ENCODE peak calls at places on chromosomes 16 and 17, in six cellular contexts. I, G, F, T, V and O are unnamed samples.

GRCh38 chr17:37744961-37745800 is at the start of gene HNF1B:
- DNase-seq in I (no peak), G (no peak), F (no peak), T (peak; percentile 60), V (no peak), O (no peak)

GRCh38 chr16:8863594-8864424 is 5.0 kb downstream of the CARHSP1 start:
- DNase-seq in I (no peak), G (no peak), F (peak; percentile 54), T (peak; percentile 45), V (no peak), O (no peak)

GRCh38 chr16:8782673-8783072 is 14.8 kb downstream of the TMEM186 start:
- DNase-seq in I (no peak), G (no peak), F (no peak), T (no peak), V (no peak), O (no peak)

GRCh38 chr16:57890752-57891111 is 80.2 kb downstream of the CNGB1 start:
- DNase-seq in I (no peak), G (no peak), F (no peak), T (no peak), V (no peak), O (no peak)

GRCh38 chr16:84829168-84829965 is 9.6 kb downstream of the CRISPLD2 start:
- DNase-seq in I (peak; percentile 93), G (peak; percentile 79), F (no peak), T (no peak), V (peak; percentile 80), O (no peak)

GRCh38 chr17:8609910-8610309 is 20.6 kb downstream of the MYH10 start:
- DNase-seq in I (no peak), G (no peak), F (no peak), T (no peak), V (no peak), O (no peak)

GRCh38 chr16:72092832-72093447 is 480 bp downstream of the TXNL4B start:
- DNase-seq in I (peak; percentile 73), G (peak; percentile 34), F (no peak), T (no peak), V (peak; percentile 50), O (no peak)

GRCh38 chr17:360141-360705 is 7.6 kb upstream of the RPH3AL start:
- DNase-seq in I (no peak), G (no peak), F (no peak), T (no peak), V (no peak), O (no peak)

GRCh38 chr16:66502020-66502913 is 47.7 kb downstream of the TK2 start:
- DNase-seq in I (no peak), G (no peak), F (peak; percentile 53), T (no peak), V (no peak), O (no peak)

GRCh38 chr16:23509441-23509754 is 896 bp downstream of the GGA2 start:
- DNase-seq in I (no peak), G (no peak), F (no peak), T (no peak), V (no peak), O (no peak)

GRCh38 chr16:11042205-11042604 is 97.8 kb downstream of the CLEC16A start:
- DNase-seq in I (no peak), G (no peak), F (no peak), T (no peak), V (no peak), O (no peak)

DNA sequence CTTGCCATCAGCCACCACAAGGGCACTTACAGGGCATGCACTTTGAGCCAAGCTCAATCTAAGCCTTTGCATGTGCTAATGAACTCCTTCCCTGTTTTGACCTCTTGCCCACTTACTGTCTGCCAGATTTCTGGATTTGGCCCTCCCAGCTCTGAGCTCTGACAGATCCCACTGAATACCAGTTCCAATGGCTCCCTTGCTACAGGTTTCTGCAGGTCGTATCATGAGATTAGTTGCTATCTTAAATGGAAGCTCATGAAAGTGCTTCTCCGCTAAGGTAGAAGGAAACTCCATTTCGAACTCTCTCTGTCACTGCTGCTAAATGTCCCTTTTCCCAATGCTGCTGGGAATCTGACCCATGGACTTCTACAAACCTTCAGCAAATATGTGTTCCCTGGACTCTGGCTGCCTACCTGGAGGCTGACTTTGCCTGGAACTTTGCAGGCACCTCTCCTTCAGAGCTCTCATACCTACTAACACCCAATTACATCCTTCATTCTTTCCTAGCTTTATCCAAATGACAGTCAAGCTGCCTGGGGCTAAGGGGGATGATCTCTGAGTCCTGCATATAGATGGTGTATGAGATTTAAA is 23.5 kb upstream of the TOB1 start:
- DNase-seq in I (no peak), G (no peak), F (no peak), T (no peak), V (no peak), O (no peak)
- TF ChIP-seq CTCF in I (no peak), G (no peak), F (no peak), T (no peak), V (no peak), O (no peak)

DNA sequence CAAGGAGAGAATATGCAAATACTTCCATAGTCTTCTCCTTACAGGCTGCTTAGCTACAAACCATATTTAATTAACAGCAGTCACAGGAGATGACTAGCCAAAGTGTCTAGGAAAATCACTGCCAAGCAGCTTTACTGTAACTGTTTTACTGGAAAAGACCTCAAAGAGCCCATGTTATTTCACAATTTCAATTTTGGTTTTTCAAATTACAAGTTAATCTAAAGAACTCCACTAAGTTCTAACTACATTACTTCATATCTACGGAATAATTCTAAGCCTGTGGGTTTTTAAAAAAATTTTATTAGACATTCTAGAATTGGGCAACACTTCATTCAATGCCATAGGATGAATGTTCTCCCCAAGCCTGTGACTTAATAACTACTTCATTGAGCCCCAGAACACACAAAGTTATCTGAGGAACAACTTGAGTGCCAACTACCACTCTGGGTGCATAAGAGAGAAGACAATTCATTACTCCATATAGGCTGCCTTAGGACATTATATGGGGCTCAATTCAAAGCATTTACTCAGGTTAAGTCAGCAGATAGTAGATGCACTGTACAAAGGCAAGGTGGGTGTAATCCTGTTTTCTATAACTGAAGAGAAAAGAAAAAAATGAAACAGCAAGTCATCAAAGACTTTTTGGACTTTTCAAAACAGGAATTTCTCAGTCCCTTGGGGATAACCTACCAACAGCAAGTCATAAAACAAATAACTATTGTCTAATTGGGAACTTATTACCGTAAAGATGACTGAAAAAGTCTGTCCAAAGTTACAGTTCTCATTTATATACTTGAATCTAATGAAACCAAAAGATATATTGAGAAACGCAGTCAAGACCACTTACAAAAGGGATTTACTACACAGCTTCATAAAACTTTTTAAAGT is 33.0 kb downstream of the STAT3 start:
- DNase-seq in I (peak; percentile 49), G (no peak), F (no peak), T (no peak), V (no peak), O (no peak)
- TF ChIP-seq CTCF in I (no peak), G (no peak), F (no peak), T (no peak), V (no peak), O (no peak)

DNA sequence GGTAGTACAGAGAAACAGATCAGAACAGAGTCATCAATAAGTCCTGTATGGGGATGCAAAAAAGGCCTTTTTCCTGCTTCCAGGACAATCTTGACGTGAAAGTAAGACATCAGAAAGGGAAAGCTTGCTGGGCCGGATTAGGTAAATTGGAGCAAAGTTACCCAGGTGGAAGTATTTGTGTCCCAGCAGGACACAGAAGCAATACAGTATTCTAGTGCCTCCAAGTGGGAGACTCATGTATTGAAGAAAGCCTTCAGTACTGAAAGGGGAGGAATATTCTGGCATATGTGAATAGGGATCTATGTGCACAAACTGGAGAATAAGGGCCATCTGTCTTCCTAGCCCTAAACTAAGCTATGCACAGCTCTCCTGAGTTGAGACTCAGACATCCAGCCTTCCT is 327.2 kb upstream of the CDH8 start:
- DNase-seq in I (no peak), G (no peak), F (no peak), T (no peak), V (no peak), O (no peak)
- TF ChIP-seq CTCF in I (no peak), G (no peak), F (no peak), T (peak; percentile 24), V (no peak), O (no peak)

DNA sequence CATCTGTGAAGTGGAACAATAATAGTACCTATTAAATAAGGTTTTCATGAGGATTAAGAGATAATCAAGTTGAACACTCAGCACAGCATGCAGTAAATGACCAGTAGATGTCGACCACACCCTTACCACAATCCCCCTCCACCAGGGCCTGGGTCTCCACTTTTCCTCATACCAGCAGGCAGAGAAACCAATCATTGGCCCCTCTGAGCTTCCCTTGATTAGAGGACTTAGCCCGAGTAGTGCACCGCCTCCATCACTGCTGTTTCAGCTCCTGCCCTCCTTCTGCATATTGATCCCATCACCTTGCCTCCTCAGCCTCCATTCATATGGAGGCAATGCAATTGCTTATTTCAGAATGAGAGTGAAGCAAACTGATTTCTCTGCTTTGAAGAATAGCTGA is 96.5 kb upstream of the CDH11 start:
- DNase-seq in I (no peak), G (no peak), F (no peak), T (no peak), V (no peak), O (no peak)
- TF ChIP-seq CTCF in I (no peak), G (no peak), F (no peak), T (no peak), V (no peak), O (peak; percentile 32)

GRCh38 chr17:39938140-39938869 is 10.8 kb downstream of the LRRC3C start:
- DNase-seq in I (no peak), G (no peak), F (no peak), T (no peak), V (no peak), O (no peak)

GRCh38 chr17:39937462-39937861 is 9.9 kb downstream of the LRRC3C start:
- DNase-seq in I (no peak), G (no peak), F (no peak), T (no peak), V (no peak), O (no peak)

GRCh38 chr17:39942076-39942475 is 14.5 kb downstream of the LRRC3C start:
- DNase-seq in I (no peak), G (no peak), F (no peak), T (no peak), V (no peak), O (no peak)

GRCh38 chr17:39939031-39939430 is 11.5 kb downstream of the LRRC3C start:
- DNase-seq in I (no peak), G (no peak), F (no peak), T (no peak), V (no peak), O (no peak)

DNA sequence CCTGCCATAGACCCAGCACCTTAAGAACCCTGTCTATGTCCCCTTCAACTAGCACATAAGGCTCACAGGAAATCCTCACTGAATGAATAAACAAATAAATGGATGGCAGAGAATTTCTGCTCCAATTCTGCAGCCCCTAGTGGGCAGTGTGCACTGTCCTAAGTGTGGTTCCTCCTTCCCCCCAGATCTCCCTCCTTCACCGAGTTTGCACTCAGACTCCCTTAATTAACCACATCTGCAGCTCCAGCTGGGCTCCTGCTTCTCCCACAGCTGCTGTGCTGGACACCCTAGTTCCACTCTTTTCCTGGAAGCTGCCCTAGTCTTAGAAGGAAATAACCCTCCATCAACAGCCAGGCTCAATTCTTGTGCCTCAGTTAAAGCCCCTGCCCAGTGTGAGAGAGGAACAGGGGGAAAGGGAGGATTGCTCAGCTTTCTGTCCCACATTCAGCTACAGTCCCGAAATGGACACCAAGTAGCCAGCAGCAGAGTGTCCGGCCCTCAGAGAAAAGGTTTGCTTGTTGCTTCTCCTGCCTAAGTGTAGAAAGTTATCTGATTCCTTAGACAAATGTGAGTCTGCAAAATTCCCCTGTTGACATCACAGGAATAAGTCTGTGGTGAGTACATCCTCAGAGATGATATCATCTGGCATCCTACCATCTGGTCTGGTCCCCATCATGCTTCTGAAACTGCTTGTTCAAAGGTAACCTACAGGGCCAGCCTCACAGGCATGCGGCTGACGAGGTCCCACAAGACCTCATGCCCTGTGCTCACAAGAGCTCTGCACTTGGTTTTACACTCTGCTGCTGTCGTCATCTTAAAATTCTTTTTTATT is 12.3 kb downstream of the LRRC3C start:
- DNase-seq in I (peak; percentile 94), G (peak; percentile 72), F (no peak), T (no peak), V (peak; percentile 87), O (peak; percentile 38)
- TF ChIP-seq CTCF in I (peak; percentile 68), G (peak; percentile 79), F (peak; percentile 48), T (no peak), V (peak; percentile 80), O (peak; percentile 71)